ENCODE peak calls at places on chromosomes 6 and 20, in five cellular contexts. One of them, this sample, is unnamed.

GRCh38 chr6:137545073-137545472 is 50.9 kb upstream of the OLIG3 start:
- DNase-seq in heart left ventricle: no peak
- DNase-seq in brain microvascular endothelial cell: no peak
- DNase-seq in lower lobe of right lung: no peak
- DNase-seq in iris pigment epithelial cell: no peak
- DNase-seq in this sample: no peak

GRCh38 chr6:23985015-23985414 is 141.0 kb upstream of the NRSN1 start:
- DNase-seq in heart left ventricle: no peak
- DNase-seq in brain microvascular endothelial cell: no peak
- DNase-seq in lower lobe of right lung: no peak
- DNase-seq in iris pigment epithelial cell: no peak
- DNase-seq in this sample: no peak

GRCh38 chr20:46128310-46129151 is 10.4 kb downstream of the CD40 start:
- DNase-seq in heart left ventricle: peak; percentile 27
- DNase-seq in brain microvascular endothelial cell: no peak
- DNase-seq in lower lobe of right lung: no peak
- DNase-seq in iris pigment epithelial cell: peak; percentile 9
- DNase-seq in this sample: no peak

GRCh38 chr6:46491789-46492547 is 719 bp upstream of the RCAN2 start:
- DNase-seq in heart left ventricle: peak; percentile 68
- DNase-seq in brain microvascular endothelial cell: no peak
- DNase-seq in lower lobe of right lung: peak; percentile 50
- DNase-seq in iris pigment epithelial cell: peak; percentile 15
- DNase-seq in this sample: peak; percentile 58

GRCh38 chr6:12614468-12614867 is 102.1 kb upstream of the PHACTR1 start:
- DNase-seq in heart left ventricle: no peak
- DNase-seq in brain microvascular endothelial cell: peak; percentile 20
- DNase-seq in lower lobe of right lung: no peak
- DNase-seq in iris pigment epithelial cell: peak; percentile 34
- DNase-seq in this sample: no peak

GRCh38 chr20:49938173-49939163 is 2.3 kb downstream of the RNF114 start:
- DNase-seq in heart left ventricle: peak; percentile 72
- DNase-seq in brain microvascular endothelial cell: peak; percentile 82
- DNase-seq in lower lobe of right lung: no peak
- DNase-seq in iris pigment epithelial cell: peak; percentile 84
- DNase-seq in this sample: peak; percentile 59

GRCh38 chr20:47124235-47124717 is 229.6 kb downstream of the EYA2 start:
- DNase-seq in heart left ventricle: no peak
- DNase-seq in brain microvascular endothelial cell: no peak
- DNase-seq in lower lobe of right lung: no peak
- DNase-seq in iris pigment epithelial cell: peak; percentile 28
- DNase-seq in this sample: no peak

GRCh38 chr6:15443119-15443518 is 197.2 kb downstream of the JARID2 start:
- DNase-seq in heart left ventricle: no peak
- DNase-seq in brain microvascular endothelial cell: peak; percentile 69
- DNase-seq in lower lobe of right lung: no peak
- DNase-seq in iris pigment epithelial cell: peak; percentile 91
- DNase-seq in this sample: no peak

GRCh38 chr6:106125925-106126435 is 39.8 kb downstream of the PRDM1 start:
- DNase-seq in heart left ventricle: no peak
- DNase-seq in brain microvascular endothelial cell: no peak
- DNase-seq in lower lobe of right lung: no peak
- DNase-seq in iris pigment epithelial cell: no peak
- DNase-seq in this sample: no peak

GRCh38 chr6:27214126-27214601 is 33.3 kb upstream of the PRSS16 start:
- DNase-seq in heart left ventricle: no peak
- DNase-seq in brain microvascular endothelial cell: peak; percentile 23
- DNase-seq in lower lobe of right lung: no peak
- DNase-seq in iris pigment epithelial cell: no peak
- DNase-seq in this sample: no peak

GRCh38 chr6:36797055-36797454 is 42.2 kb downstream of the CPNE5 start:
- DNase-seq in heart left ventricle: no peak
- DNase-seq in brain microvascular endothelial cell: no peak
- DNase-seq in lower lobe of right lung: no peak
- DNase-seq in iris pigment epithelial cell: no peak
- DNase-seq in this sample: no peak

GRCh38 chr20:1879934-1880333 is 15.3 kb upstream of the SIRPA start:
- DNase-seq in heart left ventricle: no peak
- DNase-seq in brain microvascular endothelial cell: no peak
- DNase-seq in lower lobe of right lung: no peak
- DNase-seq in iris pigment epithelial cell: no peak
- DNase-seq in this sample: no peak

GRCh38 chr6:32972353-32973143 is 4.2 kb downstream of the BRD2 start:
- DNase-seq in heart left ventricle: no peak
- DNase-seq in brain microvascular endothelial cell: no peak
- DNase-seq in lower lobe of right lung: peak; percentile 73
- DNase-seq in iris pigment epithelial cell: peak; percentile 41
- DNase-seq in this sample: peak; percentile 45

GRCh38 chr6:111746983-111747773 is 126.1 kb downstream of the FYN start:
- DNase-seq in heart left ventricle: no peak
- DNase-seq in brain microvascular endothelial cell: no peak
- DNase-seq in lower lobe of right lung: no peak
- DNase-seq in iris pigment epithelial cell: no peak
- DNase-seq in this sample: no peak

GRCh38 chr20:59836768-59837167 is 96.7 kb downstream of the SYCP2 start:
- DNase-seq in heart left ventricle: no peak
- DNase-seq in brain microvascular endothelial cell: no peak
- DNase-seq in lower lobe of right lung: no peak
- DNase-seq in iris pigment epithelial cell: no peak
- DNase-seq in this sample: no peak

GRCh38 chr20:13105864-13106457 is 97.2 kb downstream of the SPTLC3 start:
- DNase-seq in heart left ventricle: no peak
- DNase-seq in brain microvascular endothelial cell: peak; percentile 4
- DNase-seq in lower lobe of right lung: no peak
- DNase-seq in iris pigment epithelial cell: peak; percentile 36
- DNase-seq in this sample: no peak

GRCh38 chr6:148316308-148316707 is 26.3 kb upstream of the SASH1 start:
- DNase-seq in heart left ventricle: no peak
- DNase-seq in brain microvascular endothelial cell: no peak
- DNase-seq in lower lobe of right lung: no peak
- DNase-seq in iris pigment epithelial cell: no peak
- DNase-seq in this sample: peak; percentile 15

GRCh38 chr6:13990830-13991229 is 66.1 kb downstream of the RNF182 start:
- DNase-seq in heart left ventricle: no peak
- DNase-seq in brain microvascular endothelial cell: no peak
- DNase-seq in lower lobe of right lung: no peak
- DNase-seq in iris pigment epithelial cell: peak; percentile 37
- DNase-seq in this sample: no peak

GRCh38 chr6:14083262-14083661 is 34.3 kb upstream of the CD83 start:
- DNase-seq in heart left ventricle: no peak
- DNase-seq in brain microvascular endothelial cell: no peak
- DNase-seq in lower lobe of right lung: no peak
- DNase-seq in iris pigment epithelial cell: no peak
- DNase-seq in this sample: no peak

GRCh38 chr20:2946988-2947961 is 74.0 kb downstream of the PTPRA start:
- DNase-seq in heart left ventricle: no peak
- DNase-seq in brain microvascular endothelial cell: peak; percentile 76
- DNase-seq in lower lobe of right lung: no peak
- DNase-seq in iris pigment epithelial cell: peak; percentile 81
- DNase-seq in this sample: peak; percentile 42

GRCh38 chr6:116667620-116668019 is 946 bp downstream of the ZUP1 start:
- DNase-seq in heart left ventricle: no peak
- DNase-seq in brain microvascular endothelial cell: no peak
- DNase-seq in lower lobe of right lung: no peak
- DNase-seq in iris pigment epithelial cell: no peak
- DNase-seq in this sample: no peak

GRCh38 chr20:41811456-41811855 is 193.3 kb upstream of the CHD6 start:
- DNase-seq in heart left ventricle: no peak
- DNase-seq in brain microvascular endothelial cell: no peak
- DNase-seq in lower lobe of right lung: no peak
- DNase-seq in iris pigment epithelial cell: no peak
- DNase-seq in this sample: no peak

GRCh38 chr6:30685157-30685976 is 1.1 kb downstream of the PPP1R18 start:
- DNase-seq in heart left ventricle: no peak
- DNase-seq in brain microvascular endothelial cell: no peak
- DNase-seq in lower lobe of right lung: no peak
- DNase-seq in iris pigment epithelial cell: peak; percentile 55
- DNase-seq in this sample: no peak

GRCh38 chr20:8447262-8448120 is 315.4 kb downstream of the PLCB1 start:
- DNase-seq in heart left ventricle: no peak
- DNase-seq in brain microvascular endothelial cell: no peak
- DNase-seq in lower lobe of right lung: no peak
- DNase-seq in iris pigment epithelial cell: no peak
- DNase-seq in this sample: no peak

GRCh38 chr6:113352029-113352801 is 504.9 kb upstream of the MARCKS start:
- DNase-seq in heart left ventricle: no peak
- DNase-seq in brain microvascular endothelial cell: peak; percentile 78
- DNase-seq in lower lobe of right lung: no peak
- DNase-seq in iris pigment epithelial cell: peak; percentile 82
- DNase-seq in this sample: peak; percentile 15

GRCh38 chr6:167153523-167153959 is 4.2 kb downstream of the GPR31 start:
- DNase-seq in heart left ventricle: no peak
- DNase-seq in brain microvascular endothelial cell: peak; percentile 12
- DNase-seq in lower lobe of right lung: no peak
- DNase-seq in iris pigment epithelial cell: no peak
- DNase-seq in this sample: peak; percentile 39

GRCh38 chr6:137031122-137031521 is 13.6 kb downstream of the IL20RA start:
- DNase-seq in heart left ventricle: no peak
- DNase-seq in brain microvascular endothelial cell: no peak
- DNase-seq in lower lobe of right lung: no peak
- DNase-seq in iris pigment epithelial cell: no peak
- DNase-seq in this sample: no peak

GRCh38 chr6:3001773-3002293 is 2.1 kb downstream of the NQO2 start:
- DNase-seq in heart left ventricle: no peak
- DNase-seq in brain microvascular endothelial cell: peak; percentile 51
- DNase-seq in lower lobe of right lung: no peak
- DNase-seq in iris pigment epithelial cell: peak; percentile 76
- DNase-seq in this sample: peak; percentile 22

GRCh38 chr20:1187605-1188171 is 2.9 kb upstream of the TMEM74B start:
- DNase-seq in heart left ventricle: no peak
- DNase-seq in brain microvascular endothelial cell: no peak
- DNase-seq in lower lobe of right lung: no peak
- DNase-seq in iris pigment epithelial cell: no peak
- DNase-seq in this sample: no peak

GRCh38 chr6:34900321-34901031 is 11.4 kb downstream of the ANKS1A start:
- DNase-seq in heart left ventricle: no peak
- DNase-seq in brain microvascular endothelial cell: no peak
- DNase-seq in lower lobe of right lung: no peak
- DNase-seq in iris pigment epithelial cell: no peak
- DNase-seq in this sample: no peak

GRCh38 chr6:29792123-29793035 is 35.2 kb upstream of the HLA-G start:
- DNase-seq in heart left ventricle: peak; percentile 75
- DNase-seq in brain microvascular endothelial cell: no peak
- DNase-seq in lower lobe of right lung: peak; percentile 88
- DNase-seq in iris pigment epithelial cell: no peak
- DNase-seq in this sample: peak; percentile 70

GRCh38 chr6:109793793-109794192 is 102.7 kb downstream of the FIG4 start:
- DNase-seq in heart left ventricle: no peak
- DNase-seq in brain microvascular endothelial cell: peak; percentile 93
- DNase-seq in lower lobe of right lung: no peak
- DNase-seq in iris pigment epithelial cell: peak; percentile 98
- DNase-seq in this sample: no peak

GRCh38 chr6:105591053-105591452 is 188.2 kb upstream of the PREP start:
- DNase-seq in heart left ventricle: no peak
- DNase-seq in brain microvascular endothelial cell: no peak
- DNase-seq in lower lobe of right lung: no peak
- DNase-seq in iris pigment epithelial cell: peak; percentile 69
- DNase-seq in this sample: no peak

GRCh38 chr6:108798672-108799355 is 49.4 kb upstream of the ARMC2 start:
- DNase-seq in heart left ventricle: peak; percentile 37
- DNase-seq in brain microvascular endothelial cell: no peak
- DNase-seq in lower lobe of right lung: peak; percentile 59
- DNase-seq in iris pigment epithelial cell: no peak
- DNase-seq in this sample: no peak

GRCh38 chr6:31776961-31777666 is at the start of gene VWA7:
- DNase-seq in heart left ventricle: peak; percentile 74
- DNase-seq in brain microvascular endothelial cell: peak; percentile 54
- DNase-seq in lower lobe of right lung: peak; percentile 83
- DNase-seq in iris pigment epithelial cell: peak; percentile 73
- DNase-seq in this sample: peak; percentile 75